ENCODE peak calls at places on chromosomes 3 and 15, in eight cellular contexts. M, H, G, O, L, Q, J and E are unnamed samples.

GRCh38 chr15:77380033-77380432 is 39.9 kb downstream of the PEAK1 start:
- DNase-seq in J (no peak), Q (no peak), M (no peak), H (no peak), L (no peak), O (no peak), G (no peak), E (no peak)

GRCh38 chr3:135966349-135966695 is 794 bp downstream of the PPP2R3A start:
- DNase-seq in G (peak; percentile 60), J (no peak), L (no peak), M (no peak), H (no peak), Q (no peak), O (peak; percentile 57), E (no peak)

GRCh38 chr15:63502843-63503738 is 1.3 kb upstream of the USP3 start:
- DNase-seq in G (peak; percentile 48), H (peak; percentile 83), Q (peak; percentile 93), J (peak; percentile 92), O (peak; percentile 75), M (peak; percentile 98), L (peak; percentile 95), E (peak; percentile 73)

GRCh38 chr3:17942856-17943255 is 200.4 kb upstream of the TBC1D5 start:
- DNase-seq in J (no peak), Q (peak; percentile 4), L (no peak), H (no peak), G (no peak), O (no peak), M (peak; percentile 30), E (peak; percentile 74)

GRCh38 chr15:40110866-40111550 is 2.3 kb upstream of the BMF start:
- DNase-seq in L (no peak), O (no peak), G (no peak), M (no peak), H (no peak), J (no peak), Q (no peak), E (no peak)

GRCh38 chr3:30954431-30954830 is 60.0 kb upstream of the GADL1 start:
- DNase-seq in G (no peak), L (no peak), O (no peak), M (no peak), H (no peak), Q (no peak), J (no peak), E (no peak)

GRCh38 chr3:129616713-129617112 is 10.2 kb upstream of the PLXND1 start:
- DNase-seq in G (no peak), O (no peak), M (peak; percentile 80), L (no peak), H (peak; percentile 22), J (peak; percentile 63), Q (no peak), E (peak; percentile 44)

GRCh38 chr15:40939909-40940801 is 11.0 kb downstream of the DLL4 start:
- DNase-seq in J (peak; percentile 59), G (no peak), L (no peak), M (no peak), O (no peak), Q (no peak), H (peak; percentile 49), E (no peak)

GRCh38 chr15:89034305-89034704 is 54.0 kb upstream of the ABHD2 start:
- DNase-seq in Q (no peak), L (no peak), J (no peak), G (no peak), M (peak; percentile 44), H (no peak), O (no peak), E (no peak)

GRCh38 chr3:161349529-161350278 is 21.6 kb downstream of the SPTSSB start:
- DNase-seq in J (no peak), Q (peak; percentile 68), O (no peak), M (peak; percentile 89), G (no peak), L (no peak), H (no peak), E (peak; percentile 71)

GRCh38 chr3:52394751-52395502 is 50.0 kb downstream of the SEMA3G start:
- DNase-seq in L (no peak), M (no peak), Q (no peak), O (no peak), G (no peak), H (no peak), J (no peak), E (no peak)

GRCh38 chr15:29815000-29815704 is 7.1 kb downstream of the TJP1 start:
- DNase-seq in J (no peak), H (no peak), G (no peak), L (no peak), Q (no peak), O (no peak), M (peak; percentile 24), E (peak; percentile 64)

GRCh38 chr3:56048333-56048732 is 419.9 kb downstream of the ERC2 start:
- DNase-seq in J (no peak), G (no peak), L (no peak), M (no peak), O (no peak), Q (no peak), H (no peak), E (no peak)

GRCh38 chr3:104887069-104887468 is 479.6 kb upstream of the ALCAM start:
- DNase-seq in L (no peak), J (no peak), O (no peak), M (peak; percentile 64), G (no peak), H (no peak), Q (no peak), E (no peak)

GRCh38 chr3:65706786-65707568 is 331.7 kb downstream of the MAGI1 start:
- DNase-seq in J (no peak), H (no peak), G (no peak), L (no peak), O (no peak), Q (no peak), M (no peak), E (no peak)

GRCh38 chr15:70605606-70606410 is 157.6 kb downstream of the UACA start:
- DNase-seq in M (peak; percentile 68), G (no peak), J (peak; percentile 88), L (no peak), O (peak; percentile 91), H (peak; percentile 71), Q (no peak), E (peak; percentile 30)

GRCh38 chr3:53155763-53156162 is 5.2 kb upstream of the PRKCD start:
- DNase-seq in H (no peak), G (no peak), J (peak; percentile 46), O (no peak), Q (no peak), M (no peak), L (no peak), E (no peak)

GRCh38 chr3:22236490-22237271 is 485.7 kb upstream of the ZNF385D start:
- DNase-seq in J (no peak), O (no peak), G (no peak), Q (no peak), M (no peak), L (no peak), H (no peak), E (no peak)

GRCh38 chr15:74752486-74753395 is 4.1 kb downstream of the CYP1A2 start:
- DNase-seq in O (no peak), H (no peak), M (peak; percentile 79), G (no peak), J (no peak), Q (peak; percentile 39), L (no peak), E (peak; percentile 75)

GRCh38 chr15:41882689-41883483 is 11.0 kb downstream of the SPTBN5 start:
- DNase-seq in L (no peak), J (no peak), H (no peak), G (no peak), M (no peak), O (no peak), Q (no peak), E (no peak)

GRCh38 chr15:57401546-57401945 is 25.2 kb downstream of the CGNL1 start:
- DNase-seq in G (no peak), H (no peak), M (peak; percentile 18), Q (peak; percentile 17), L (no peak), O (no peak), J (no peak), E (no peak)

GRCh38 chr3:33174095-33174494 is 44.5 kb downstream of the SUSD5 start:
- DNase-seq in J (no peak), G (no peak), M (no peak), Q (no peak), L (no peak), H (no peak), O (no peak), E (no peak)

GRCh38 chr3:181727122-181728036 is 15.7 kb downstream of the SOX2 start:
- DNase-seq in M (no peak), J (no peak), H (no peak), G (peak; percentile 60), O (no peak), L (peak; percentile 49), Q (no peak), E (no peak)

GRCh38 chr15:28948036-28948435 is 62.3 kb downstream of the APBA2 start:
- DNase-seq in Q (no peak), H (no peak), G (no peak), M (no peak), O (no peak), L (no peak), J (no peak), E (no peak)

GRCh38 chr15:36501063-36501678 is 78.3 kb upstream of the CDIN1 start:
- DNase-seq in H (no peak), J (no peak), O (no peak), L (peak; percentile 60), M (peak; percentile 76), G (peak; percentile 21), Q (peak; percentile 64), E (peak; percentile 68)
- TF ChIP-seq CTCF in H (peak; percentile 89), J (peak; percentile 82), O (peak; percentile 26), L (peak; percentile 86), M (peak; percentile 90), G (peak; percentile 83), Q (peak; percentile 85), E (peak; percentile 88)

GRCh38 chr15:81887913-81888312 is 157.9 kb downstream of the MEX3B start:
- DNase-seq in H (no peak), L (no peak), M (peak; percentile 56), Q (peak; percentile 10), O (no peak), G (no peak), J (no peak), E (peak; percentile 74)
- TF ChIP-seq CTCF in H (no peak), L (no peak), M (no peak), Q (no peak), O (no peak), G (no peak), J (no peak), E (no peak)

GRCh38 chr3:131658115-131658514 is 155.3 kb upstream of the MRPL3 start:
- DNase-seq in L (peak; percentile 21), G (no peak), H (no peak), Q (no peak), J (no peak), O (no peak), M (no peak), E (no peak)
- TF ChIP-seq CTCF in L (peak; percentile 51), G (no peak), H (no peak), Q (no peak), J (no peak), O (no peak), M (no peak), E (no peak)

DNA sequence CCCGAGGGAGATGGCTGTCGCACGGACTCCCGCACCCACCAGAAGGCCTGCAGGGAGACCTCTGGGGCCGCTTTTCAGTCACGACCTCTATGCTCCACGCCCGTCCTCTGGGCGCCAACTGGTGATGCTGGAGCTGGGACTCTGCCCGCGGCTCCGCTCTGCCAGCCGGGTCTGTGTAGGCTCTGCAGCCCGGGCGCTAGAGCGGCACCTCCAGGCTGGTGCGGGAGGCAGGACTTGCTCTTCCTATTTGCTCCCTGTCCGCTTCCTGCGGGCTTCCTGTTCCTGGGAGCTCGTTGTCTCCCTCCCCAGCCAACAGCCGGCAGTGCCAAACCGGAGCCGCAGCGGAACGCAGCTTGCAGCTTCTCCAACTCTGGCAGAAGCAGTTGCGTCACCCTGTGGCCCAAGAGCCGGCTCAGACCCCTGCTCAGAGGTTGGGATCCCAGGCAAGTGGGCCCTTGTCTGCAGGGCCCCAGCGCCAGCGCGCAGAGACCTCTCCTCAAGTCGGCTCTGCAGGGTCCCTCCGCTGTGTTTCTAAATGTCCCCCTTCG is 285.9 kb downstream of the XXYLT1 start:
- DNase-seq in H (peak; percentile 85), J (peak; percentile 92), Q (no peak), O (peak; percentile 42), M (peak; percentile 82), L (peak; percentile 77), G (peak; percentile 63), E (peak; percentile 30)
- TF ChIP-seq CTCF in H (peak; percentile 65), J (peak; percentile 47), Q (peak; percentile 35), O (no peak), M (peak; percentile 42), L (peak; percentile 66), G (peak; percentile 14), E (peak; percentile 29)